ENCODE peak calls at places on chromosome 9, in five cellular contexts. E is brain microvascular endothelial cell, X is IMR-90, A is GM23248, Q is neural progenitor cell. U is an unnamed sample.
A peak's percentile ranks its signal among the peaks of the same experiment; 100 is the strongest.

GRCh38 chr9:89793551-89793950 is 188.7 kb downstream of the GADD45G start:
- DNase-seq in E (no peak), Q (no peak), A (no peak), X (no peak), U (peak; percentile 26)

GRCh38 chr9:35960029-35960655 is 2.2 kb upstream of the OR2S2 start:
- DNase-seq in X (peak; percentile 92), E (peak; percentile 71), A (peak; percentile 88), Q (no peak), U (peak; percentile 81)

GRCh38 chr9:37324261-37324683 is 98.2 kb upstream of the GRHPR start:
- DNase-seq in X (peak; percentile 53), A (no peak), E (peak; percentile 43), Q (peak; percentile 13), U (no peak)

GRCh38 chr9:2870340-2870739 is 26.4 kb upstream of the PUM3 start:
- DNase-seq in Q (no peak), E (no peak), X (no peak), A (no peak), U (no peak)

GRCh38 chr9:136138566-136138965 is 19.9 kb upstream of the TMEM250 start:
- DNase-seq in A (peak; percentile 30), Q (peak; percentile 91), E (no peak), X (no peak), U (peak; percentile 91)

GRCh38 chr9:96721731-96722429 is 56.0 kb downstream of the ZNF510 start:
- DNase-seq in X (no peak), Q (no peak), E (no peak), A (no peak), U (no peak)

GRCh38 chr9:77848897-77849296 is 182.7 kb downstream of the GNAQ start:
- DNase-seq in E (peak; percentile 90), X (peak; percentile 91), Q (no peak), A (peak; percentile 96), U (peak; percentile 73)

GRCh38 chr9:125603478-125604021 is 103.5 kb downstream of the MAPKAP1 start:
- DNase-seq in E (no peak), X (no peak), A (no peak), Q (no peak), U (no peak)

GRCh38 chr9:100581661-100582060 is 3.8 kb downstream of the CAVIN4 start:
- DNase-seq in Q (no peak), E (no peak), A (no peak), X (no peak), U (peak; percentile 43)

GRCh38 chr9:2729003-2729402 is 11.7 kb downstream of the KCNV2 start:
- DNase-seq in X (peak; percentile 72), Q (no peak), E (peak; percentile 26), A (peak; percentile 69), U (no peak)

GRCh38 chr9:77879344-77880089 is 152.1 kb downstream of the GNAQ start:
- DNase-seq in Q (no peak), E (peak; percentile 67), X (no peak), A (peak; percentile 48), U (no peak)

GRCh38 chr9:72954431-72955420 is 1.9 kb upstream of the ALDH1A1 start:
- DNase-seq in E (no peak), A (peak; percentile 55), X (no peak), Q (no peak), U (no peak)

GRCh38 chr9:134033516-134034214 is 8.4 kb downstream of the BRD3OS start:
- DNase-seq in X (no peak), E (no peak), A (no peak), Q (no peak), U (peak; percentile 43)

GRCh38 chr9:33452828-33453271 is 5.5 kb upstream of the AQP3 start:
- DNase-seq in X (peak; percentile 84), A (peak; percentile 89), Q (peak; percentile 87), E (peak; percentile 78), U (peak; percentile 98)

GRCh38 chr9:104374711-104375110 is 129.4 kb upstream of the OR13F1 start:
- DNase-seq in X (no peak), E (no peak), Q (no peak), A (no peak), U (no peak)

GRCh38 chr9:81388831-81389230 is 300.5 kb downstream of the TLE1 start:
- DNase-seq in A (no peak), X (no peak), E (no peak), Q (no peak), U (no peak)

GRCh38 chr9:91241909-91242308 is 119.8 kb downstream of the AUH start:
- DNase-seq in Q (no peak), X (peak; percentile 12), E (no peak), A (no peak), U (peak; percentile 27)

GRCh38 chr9:37798677-37799076 is 1.9 kb upstream of the DCAF10 start:
- DNase-seq in E (no peak), X (no peak), A (no peak), Q (no peak), U (no peak)

GRCh38 chr9:121620777-121621437 is 30.5 kb upstream of the DAB2IP start:
- DNase-seq in E (no peak), X (no peak), Q (peak; percentile 74), A (peak; percentile 47), U (peak; percentile 88)

GRCh38 chr9:6243746-6244145 is 28.1 kb downstream of the IL33 start:
- DNase-seq in A (peak; percentile 71), Q (no peak), E (no peak), X (peak; percentile 52), U (peak; percentile 36)

GRCh38 chr9:11871832-11872231 is 821.4 kb upstream of the TYRP1 start:
- DNase-seq in E (no peak), A (no peak), Q (no peak), X (no peak), U (no peak)

GRCh38 chr9:130997925-130998595 is 10.9 kb upstream of the LAMC3 start:
- DNase-seq in A (peak; percentile 87), X (peak; percentile 54), Q (peak; percentile 92), E (peak; percentile 54), U (peak; percentile 99)

GRCh38 chr9:135045264-135046155 is 42.0 kb upstream of the OLFM1 start:
- DNase-seq in Q (no peak), A (no peak), E (no peak), X (no peak), U (peak; percentile 67)

GRCh38 chr9:78351816-78352215 is 54.9 kb downstream of the PSAT1 start:
- DNase-seq in A (no peak), X (no peak), E (no peak), Q (no peak), U (no peak)

GRCh38 chr9:85401998-85402397 is 339.8 kb downstream of the AGTPBP1 start:
- DNase-seq in X (no peak), E (no peak), A (no peak), Q (no peak), U (no peak)

GRCh38 chr9:71446499-71447411 is 321.6 kb downstream of the CEMIP2 start:
- DNase-seq in E (peak; percentile 48), X (peak; percentile 46), A (peak; percentile 81), Q (peak; percentile 95), U (peak; percentile 87)

GRCh38 chr9:124576751-124577150 is 69.6 kb upstream of the NR5A1 start:
- DNase-seq in A (no peak), Q (no peak), E (no peak), X (no peak), U (no peak)

GRCh38 chr9:4334439-4334838 is 34.6 kb upstream of the GLIS3 start:
- DNase-seq in E (no peak), Q (no peak), A (peak; percentile 24), X (peak; percentile 8), U (no peak)

GRCh38 chr9:1207681-1208080 is 157.5 kb downstream of the DMRT2 start:
- DNase-seq in X (peak; percentile 66), A (peak; percentile 93), E (peak; percentile 39), Q (no peak), U (peak; percentile 37)

GRCh38 chr9:105026451-105026850 is 98.5 kb upstream of the ABCA1 start:
- DNase-seq in A (peak; percentile 39), E (peak; percentile 74), Q (no peak), X (peak; percentile 79), U (peak; percentile 74)

GRCh38 chr9:98610711-98611110 is 98.0 kb downstream of the GABBR2 start:
- DNase-seq in Q (no peak), E (no peak), X (no peak), A (no peak), U (no peak)

GRCh38 chr9:115469826-115470225 is 351.9 kb upstream of the TNC start:
- DNase-seq in Q (no peak), A (peak; percentile 32), X (no peak), E (no peak), U (no peak)

GRCh38 chr9:134485653-134486052 is 155.9 kb upstream of the COL5A1 start:
- DNase-seq in Q (no peak), A (no peak), E (no peak), X (no peak), U (no peak)

GRCh38 chr9:95876595-95876994 is 1.1 kb downstream of the ERCC6L2 start:
- DNase-seq in Q (no peak), E (peak; percentile 7), X (peak; percentile 22), A (peak; percentile 58), U (no peak)

GRCh38 chr9:19663554-19663953 is 125.3 kb downstream of the SLC24A2 start:
- DNase-seq in A (no peak), Q (no peak), E (no peak), X (no peak), U (no peak)
- H3K27ac ChIP-seq in A (no peak overlapping the region), Q (no peak overlapping the region), E (no peak overlapping the region), X (no peak overlapping the region), U (no peak overlapping the region)

DNA sequence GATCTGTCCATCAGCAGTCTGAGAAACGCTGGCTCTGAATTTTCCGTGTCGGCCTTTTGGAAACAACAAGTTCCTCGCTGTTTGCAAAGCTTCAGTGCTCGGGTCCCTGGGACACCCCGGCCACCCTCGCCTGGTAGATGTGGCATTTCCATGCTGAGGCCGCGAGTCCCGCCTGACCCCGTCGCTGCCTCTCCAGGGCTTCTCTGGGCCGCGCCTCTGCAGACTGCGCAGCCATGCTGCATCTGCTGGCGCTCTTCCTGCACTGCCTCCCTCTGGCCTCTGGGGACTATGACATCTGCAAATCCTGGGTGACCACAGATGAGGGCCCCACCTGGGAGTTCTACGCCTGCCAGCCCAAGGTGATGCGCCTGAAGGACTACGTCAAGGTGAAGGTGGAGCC is 4.7 kb downstream of the NTNG2 start:
- DNase-seq in Q (peak; percentile 74), E (no peak), X (no peak), A (no peak), U (no peak)
- H3K27me3 ChIP-seq in Q (peaks cover 61% of the 10 kb centered on the region), E (peaks cover 50% of the 10 kb centered on the region), X (peaks cover 42% of the 10 kb centered on the region), A (peaks cover 39% of the 10 kb centered on the region), U (peaks cover 64% of the 10 kb centered on the region)

DNA sequence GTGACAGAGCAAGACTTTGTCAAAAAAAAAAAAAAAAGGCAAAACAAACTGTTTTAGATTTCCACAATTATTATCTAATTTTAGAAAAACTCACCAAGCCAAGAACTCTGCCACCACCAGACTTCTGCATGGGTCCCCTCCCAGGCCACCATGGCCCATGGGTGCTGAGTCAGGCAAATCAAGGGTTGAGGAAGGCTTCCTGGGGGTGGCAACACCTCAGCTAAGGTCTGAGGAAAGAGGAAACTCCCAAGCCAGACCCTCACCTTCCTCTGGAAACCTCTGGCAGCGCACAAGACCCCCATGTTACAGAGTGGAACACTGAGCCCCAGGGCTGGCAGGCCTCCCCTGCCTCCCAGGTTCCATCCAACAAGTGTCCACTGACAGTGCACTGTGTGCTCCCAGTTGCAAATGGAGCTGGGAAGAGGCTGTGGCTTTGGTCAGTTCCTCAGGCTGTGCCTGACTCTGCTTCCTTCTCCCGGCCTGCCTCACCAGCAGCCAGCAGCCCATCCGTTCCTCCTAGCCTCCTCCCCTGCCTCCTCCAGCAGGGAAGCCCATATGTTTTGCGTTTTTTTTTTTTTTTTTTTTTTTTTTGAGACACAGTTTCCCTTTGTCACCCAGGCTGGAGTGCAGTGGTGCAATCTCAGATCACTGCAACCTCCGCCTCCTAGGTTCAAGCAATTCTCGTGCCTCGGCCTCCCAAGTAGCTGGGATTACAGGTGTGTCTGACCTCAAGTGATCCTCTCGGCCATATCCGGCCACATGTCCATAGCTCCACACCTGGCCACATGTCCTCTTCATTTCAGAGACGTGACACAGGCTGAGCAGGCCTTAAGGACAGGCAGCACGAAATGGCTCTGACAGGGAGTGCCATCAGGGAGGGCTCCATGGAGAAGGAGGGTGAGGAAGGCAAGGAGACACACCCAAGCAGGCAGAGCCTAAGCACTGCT is 3.5 kb upstream of the SUSD3 start:
- DNase-seq in E (no peak), Q (no peak), X (no peak), A (no peak), U (peak; percentile 65)
- H3K27ac ChIP-seq in E (no peak overlapping the region), Q (no peak overlapping the region), X (no peak overlapping the region), A (no peak overlapping the region), U (no peak overlapping the region)

GRCh38 chr9:132157347-132158116 is 4.3 kb upstream of the NTNG2 start:
- DNase-seq in Q (no peak), A (no peak), E (no peak), X (no peak), U (peak; percentile 71)
- H3K27me3 ChIP-seq in Q (peaks cover 81% of the 10 kb centered on the region), A (peaks cover 54% of the 10 kb centered on the region), E (peaks cover 20% of the 10 kb centered on the region), X (peaks cover 77% of the 10 kb centered on the region), U (peaks cover 70% of the 10 kb centered on the region)

U was measured in osteoblast.